ENCODE peak calls at places on chromosomes 12 and 14, in six cellular contexts. X is K562, S is HepG2, B is GM12878, E is upper lobe of left lung, D is HCT116. Y is an unnamed sample.

GRCh38 chr12:50087995-50088394 is 2.9 kb downstream of the SMARCD1 start:
- ATAC-seq in S (no peak), E (no peak), D (no peak), X (no peak), B (no peak), Y (no peak)

GRCh38 chr12:108738165-108738564 is 6.8 kb upstream of the CORO1C start:
- ATAC-seq in D (no peak), B (no peak), X (no peak), E (no peak), S (no peak), Y (no peak)

GRCh38 chr12:112000806-112001205 is 12.2 kb downstream of the TMEM116 start:
- ATAC-seq in E (no peak), S (no peak), D (no peak), B (no peak), X (no peak), Y (no peak)

GRCh38 chr12:6775775-6776174 is 3.5 kb downstream of the LAG3 start:
- ATAC-seq in E (no peak), S (peak; percentile 2), X (no peak), D (no peak), B (no peak), Y (no peak)

GRCh38 chr12:47753021-47754001 is 5.4 kb downstream of the RAPGEF3 start:
- ATAC-seq in X (peak; percentile 21), B (no peak), E (peak; percentile 38), D (peak; percentile 73), S (no peak), Y (peak; percentile 81)

GRCh38 chr12:102681309-102681708 is 200.9 kb upstream of the IGF1 start:
- ATAC-seq in D (no peak), B (no peak), S (no peak), X (no peak), E (no peak), Y (no peak)

GRCh38 chr12:120865094-120865493 is 39.1 kb downstream of the SPPL3 start:
- ATAC-seq in D (no peak), X (peak; percentile 81), B (peak; percentile 32), E (no peak), S (no peak), Y (no peak)

GRCh38 chr14:101581806-101582205 is 20.5 kb downstream of the DIO3 start:
- ATAC-seq in B (no peak), X (no peak), E (no peak), S (no peak), D (no peak), Y (no peak)

GRCh38 chr12:51320311-51320694 is 3.7 kb downstream of the BIN2 start:
- ATAC-seq in X (no peak), B (no peak), E (no peak), D (no peak), S (no peak), Y (no peak)

GRCh38 chr14:76204436-76205230 is 52.9 kb downstream of the GPATCH2L start:
- ATAC-seq in E (no peak), B (no peak), S (no peak), D (no peak), X (no peak), Y (no peak)

GRCh38 chr12:46459881-46460545 is 87.4 kb upstream of the SLC38A2 start:
- ATAC-seq in S (no peak), B (peak; percentile 64), E (peak; percentile 60), X (no peak), D (no peak), Y (no peak)

GRCh38 chr12:16095531-16096110 is 181.9 kb downstream of the SLC15A5 start:
- ATAC-seq in D (no peak), B (no peak), X (no peak), S (no peak), E (no peak), Y (no peak)

GRCh38 chr12:95615735-95616134 is 64.5 kb upstream of the USP44 start:
- ATAC-seq in E (no peak), D (no peak), S (no peak), X (no peak), B (no peak), Y (no peak)

GRCh38 chr12:7609480-7609879 is 56.2 kb downstream of the APOBEC1 start:
- ATAC-seq in E (no peak), S (no peak), D (no peak), B (no peak), X (no peak), Y (no peak)

GRCh38 chr14:91279354-91279753 is 34.9 kb upstream of the GPR68 start:
- ATAC-seq in E (no peak), B (no peak), D (no peak), X (no peak), S (no peak), Y (no peak)

GRCh38 chr14:95489163-95489887 is 27.1 kb downstream of the SYNE3 start:
- ATAC-seq in S (peak; percentile 70), D (no peak), E (no peak), B (peak; percentile 26), X (no peak), Y (peak; percentile 23)

GRCh38 chr14:52553671-52554575 is 1.3 kb downstream of the GPR137C start:
- ATAC-seq in B (peak; percentile 8), X (peak; percentile 16), D (no peak), E (peak; percentile 49), S (peak; percentile 6), Y (peak; percentile 30)

GRCh38 chr14:35402323-35403084 is 2.0 kb downstream of the NFKBIA start:
- ATAC-seq in D (no peak), S (no peak), E (no peak), B (peak; percentile 0), X (no peak), Y (no peak)

GRCh38 chr12:110109037-110109836 is 14.9 kb upstream of the IFT81 start:
- ATAC-seq in X (no peak), E (peak; percentile 89), D (no peak), B (no peak), S (peak; percentile 62), Y (peak; percentile 93)

GRCh38 chr12:94640134-94640928 is 10.0 kb downstream of the TMCC3 start:
- ATAC-seq in B (peak; percentile 77), D (no peak), E (peak; percentile 71), S (no peak), X (no peak), Y (peak; percentile 45)

GRCh38 chr14:102883028-102883953 is 39.2 kb upstream of the AMN start:
- ATAC-seq in B (no peak), E (no peak), D (no peak), S (no peak), X (no peak), Y (no peak)

GRCh38 chr14:89205137-89205740 is 211.8 kb downstream of the FOXN3 start:
- ATAC-seq in E (peak; percentile 17), D (no peak), X (no peak), B (no peak), S (no peak), Y (no peak)

GRCh38 chr12:19298837-19299605 is 140.3 kb upstream of the AEBP2 start:
- ATAC-seq in X (no peak), E (no peak), D (no peak), B (no peak), S (no peak), Y (no peak)

GRCh38 chr12:97921957-97922722 is 459.5 kb downstream of the RMST start:
- ATAC-seq in B (no peak), X (no peak), S (no peak), E (peak; percentile 95), D (no peak), Y (peak; percentile 86)

GRCh38 chr14:55583942-55584468 is 4.0 kb downstream of the KTN1 start:
- ATAC-seq in X (no peak), D (no peak), S (peak; percentile 14), E (no peak), B (no peak), Y (no peak)

GRCh38 chr14:102089621-102090343 is 2.9 kb upstream of the HSP90AA1 start:
- ATAC-seq in E (no peak), D (no peak), B (no peak), S (no peak), X (no peak), Y (no peak)

GRCh38 chr14:32920696-32921276 is 17.9 kb upstream of the NPAS3 start:
- ATAC-seq in S (peak; percentile 64), X (no peak), B (no peak), D (no peak), E (no peak), Y (no peak)

GRCh38 chr14:69342928-69343525 is 55.1 kb downstream of the ERH start:
- ATAC-seq in S (no peak), E (no peak), X (no peak), B (no peak), D (no peak), Y (no peak)

GRCh38 chr12:93127582-93128331 is 198.7 kb upstream of the EEA1 start:
- ATAC-seq in S (peak; percentile 95), D (peak; percentile 32), E (peak; percentile 79), B (no peak), X (peak; percentile 91), Y (peak; percentile 88)

GRCh38 chr12:112466011-112466422 is 47.3 kb downstream of the PTPN11 start:
- ATAC-seq in D (no peak), X (no peak), B (no peak), E (no peak), S (peak; percentile 67), Y (no peak)

GRCh38 chr12:50505945-50506344 is 1.2 kb downstream of the DIP2B start:
- ATAC-seq in D (no peak), B (peak; percentile 56), X (peak; percentile 22), S (peak; percentile 10), E (peak; percentile 53), Y (no peak)

GRCh38 chr14:75234173-75234855 is 44.3 kb upstream of the FOS start:
- ATAC-seq in D (peak; percentile 57), B (no peak), E (peak; percentile 89), S (peak; percentile 60), X (peak; percentile 81), Y (peak; percentile 19)

GRCh38 chr12:19273482-19274330 is 144.2 kb downstream of the PLEKHA5 start:
- ATAC-seq in X (peak; percentile 66), D (peak; percentile 94), E (peak; percentile 75), S (peak; percentile 56), B (no peak), Y (peak; percentile 61)

DNA sequence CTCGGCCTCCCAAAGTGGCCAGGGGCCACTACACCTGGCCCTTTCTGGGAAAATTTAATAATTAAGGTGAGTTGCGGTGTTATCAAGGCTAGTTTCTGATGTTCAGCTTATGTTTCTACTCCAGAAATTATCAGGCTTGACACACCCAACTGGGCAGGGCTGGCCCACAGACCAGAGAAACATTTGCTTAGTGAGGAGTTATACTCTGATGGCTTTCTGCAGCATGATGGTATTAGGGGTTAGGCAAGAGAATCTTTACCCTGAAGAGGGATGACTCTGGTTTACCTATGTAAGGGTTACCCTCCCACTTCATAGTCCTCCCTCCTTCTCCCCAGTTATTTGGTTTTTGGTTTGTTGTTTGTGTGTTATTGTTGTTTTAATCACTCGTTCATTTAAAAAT is 24.5 kb upstream of the HECTD1 start:
- ATAC-seq in B (no peak), X (peak; percentile 7), D (no peak), S (no peak), E (no peak), Y (no peak)
- TF ChIP-seq POLR2AphosphoS5 in B (no peak), X (no peak), D (no peak), S (no peak), E (no peak), Y (no peak)

GRCh38 chr14:78254911-78255431 is 84.8 kb downstream of the NRXN3 start:
- ATAC-seq in X (no peak), D (no peak), S (no peak), E (no peak), B (no peak), Y (no peak)
- H3K27me3 ChIP-seq in X (no peaks in the 10 kb centered on the region), D (peaks cover 19% of the 10 kb centered on the region), S (no peaks in the 10 kb centered on the region), E (no peaks in the 10 kb centered on the region), B (no peaks in the 10 kb centered on the region), Y (peaks cover 7% of the 10 kb centered on the region)

GRCh38 chr12:32002848-32003493 is 43.8 kb downstream of the RESF1 start:
- ATAC-seq in D (no peak), E (no peak), S (peak; percentile 69), B (no peak), X (no peak), Y (no peak)
- TF ChIP-seq POLR2A in D (no peak), E (no peak), S (no peak), B (no peak), X (no peak), Y (no peak)

GRCh38 chr12:53944209-53944608 is 5.6 kb downstream of the HOXC13 start:
- ATAC-seq in E (no peak), S (no peak), D (no peak), X (no peak), B (no peak), Y (no peak)
- TF ChIP-seq POLR2AphosphoS5 in E (no peak), S (no peak), D (no peak), X (no peak), B (no peak), Y (no peak)